ENCODE peak calls at places on chromosomes 6 and 20, in eight cellular contexts. One of them, this sample, is unnamed.

GRCh38 chr6:73696990-73697651 is 1.1 kb downstream of the CD109 start:
- DNase-seq in ovary: no peak
- DNase-seq in OCI-LY7: no peak
- DNase-seq in brain microvascular endothelial cell: no peak
- DNase-seq in endodermal cell: peak; percentile 68
- DNase-seq in uterus: no peak
- DNase-seq in right lobe of liver: no peak
- DNase-seq in dorsolateral prefrontal cortex: no peak
- DNase-seq in this sample: no peak

GRCh38 chr20:14991023-14991422 is 653.6 kb upstream of the FLRT3 start:
- DNase-seq in ovary: no peak
- DNase-seq in OCI-LY7: no peak
- DNase-seq in brain microvascular endothelial cell: peak; percentile 7
- DNase-seq in endodermal cell: no peak
- DNase-seq in uterus: no peak
- DNase-seq in right lobe of liver: no peak
- DNase-seq in dorsolateral prefrontal cortex: no peak
- DNase-seq in this sample: no peak

GRCh38 chr20:52103911-52104545 is 87.6 kb downstream of the ZFP64 start:
- DNase-seq in ovary: no peak
- DNase-seq in OCI-LY7: no peak
- DNase-seq in brain microvascular endothelial cell: peak; percentile 9
- DNase-seq in endodermal cell: peak; percentile 86
- DNase-seq in uterus: no peak
- DNase-seq in right lobe of liver: no peak
- DNase-seq in dorsolateral prefrontal cortex: no peak
- DNase-seq in this sample: no peak

GRCh38 chr6:43491750-43492661 is 14.6 kb downstream of the TJAP1 start:
- DNase-seq in ovary: peak; percentile 79
- DNase-seq in OCI-LY7: no peak
- DNase-seq in brain microvascular endothelial cell: peak; percentile 59
- DNase-seq in endodermal cell: no peak
- DNase-seq in uterus: peak; percentile 72
- DNase-seq in right lobe of liver: peak; percentile 73
- DNase-seq in dorsolateral prefrontal cortex: peak; percentile 97
- DNase-seq in this sample: no peak

GRCh38 chr6:156840136-156840535 is 63.0 kb downstream of the ARID1B start:
- DNase-seq in ovary: no peak
- DNase-seq in OCI-LY7: no peak
- DNase-seq in brain microvascular endothelial cell: no peak
- DNase-seq in endodermal cell: no peak
- DNase-seq in uterus: no peak
- DNase-seq in right lobe of liver: no peak
- DNase-seq in dorsolateral prefrontal cortex: no peak
- DNase-seq in this sample: no peak

GRCh38 chr6:7201732-7202541 is 94.2 kb downstream of the RREB1 start:
- DNase-seq in ovary: no peak
- DNase-seq in OCI-LY7: peak; percentile 44
- DNase-seq in brain microvascular endothelial cell: no peak
- DNase-seq in endodermal cell: no peak
- DNase-seq in uterus: no peak
- DNase-seq in right lobe of liver: peak; percentile 63
- DNase-seq in dorsolateral prefrontal cortex: peak; percentile 58
- DNase-seq in this sample: no peak

GRCh38 chr6:122753688-122754056 is 25.8 kb upstream of the FABP7 start:
- DNase-seq in ovary: no peak
- DNase-seq in OCI-LY7: no peak
- DNase-seq in brain microvascular endothelial cell: no peak
- DNase-seq in endodermal cell: no peak
- DNase-seq in uterus: no peak
- DNase-seq in right lobe of liver: no peak
- DNase-seq in dorsolateral prefrontal cortex: no peak
- DNase-seq in this sample: no peak

GRCh38 chr6:158086706-158087518 is 81.2 kb downstream of the SERAC1 start:
- DNase-seq in ovary: peak; percentile 79
- DNase-seq in OCI-LY7: no peak
- DNase-seq in brain microvascular endothelial cell: peak; percentile 62
- DNase-seq in endodermal cell: no peak
- DNase-seq in uterus: no peak
- DNase-seq in right lobe of liver: no peak
- DNase-seq in dorsolateral prefrontal cortex: no peak
- DNase-seq in this sample: no peak

GRCh38 chr20:1391640-1392442 is 1.0 kb downstream of the FKBP1A start:
- DNase-seq in ovary: no peak
- DNase-seq in OCI-LY7: peak; percentile 43
- DNase-seq in brain microvascular endothelial cell: no peak
- DNase-seq in endodermal cell: peak; percentile 73
- DNase-seq in uterus: no peak
- DNase-seq in right lobe of liver: no peak
- DNase-seq in dorsolateral prefrontal cortex: no peak
- DNase-seq in this sample: no peak

DNA sequence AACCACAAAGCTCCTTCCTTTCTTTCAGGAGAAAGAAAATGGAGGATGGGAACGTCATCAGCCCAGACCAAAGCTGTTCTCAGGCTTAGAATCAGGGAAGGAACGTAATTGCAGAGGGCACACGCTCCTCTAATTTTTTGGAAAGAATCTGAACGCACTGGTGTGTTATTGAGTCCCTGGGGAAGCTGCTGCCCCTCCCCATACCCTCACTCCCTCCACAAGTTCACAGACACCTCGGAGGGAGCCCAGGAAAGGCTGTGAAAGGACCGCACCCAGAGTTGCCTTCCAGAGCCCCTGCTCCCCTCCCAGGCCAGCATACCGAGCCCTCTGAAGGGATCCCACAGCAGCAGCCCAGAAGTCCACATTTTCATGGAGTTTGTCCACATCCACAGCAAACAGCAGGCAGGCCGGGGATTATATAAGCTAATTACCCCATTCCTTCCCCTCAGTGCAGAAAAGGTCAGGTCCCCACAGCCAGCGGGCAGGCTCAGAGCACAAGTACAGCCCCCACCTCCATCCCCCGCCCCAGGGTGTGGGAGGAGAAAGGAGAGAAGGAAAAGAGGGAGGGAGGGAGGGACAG is 53.7 kb downstream of the ANKRD60 start:
- DNase-seq in ovary: peak; percentile 74
- DNase-seq in OCI-LY7: no peak
- DNase-seq in brain microvascular endothelial cell: no peak
- DNase-seq in endodermal cell: no peak
- DNase-seq in uterus: peak; percentile 80
- DNase-seq in right lobe of liver: no peak
- DNase-seq in dorsolateral prefrontal cortex: no peak
- DNase-seq in this sample: no peak
- H3K27ac ChIP-seq in ovary: peak overlapping the region; percentile 65
- H3K27ac ChIP-seq in OCI-LY7: no peak overlapping the region
- H3K27ac ChIP-seq in brain microvascular endothelial cell: no peak overlapping the region
- H3K27ac ChIP-seq in endodermal cell: peak overlapping the region; percentile 32
- H3K27ac ChIP-seq in uterus: peak overlapping the region; percentile 90
- H3K27ac ChIP-seq in right lobe of liver: no peak overlapping the region
- H3K27ac ChIP-seq in dorsolateral prefrontal cortex: no peak overlapping the region
- H3K27ac ChIP-seq in this sample: peak overlapping the region; percentile 84

GRCh38 chr20:11790047-11790446 is 127.6 kb upstream of the BTBD3 start:
- DNase-seq in ovary: no peak
- DNase-seq in OCI-LY7: no peak
- DNase-seq in brain microvascular endothelial cell: no peak
- DNase-seq in endodermal cell: no peak
- DNase-seq in uterus: no peak
- DNase-seq in right lobe of liver: no peak
- DNase-seq in dorsolateral prefrontal cortex: no peak
- DNase-seq in this sample: no peak
- H3K27ac ChIP-seq in ovary: no peak overlapping the region
- H3K27ac ChIP-seq in OCI-LY7: no peak overlapping the region
- H3K27ac ChIP-seq in brain microvascular endothelial cell: no peak overlapping the region
- H3K27ac ChIP-seq in endodermal cell: no peak overlapping the region
- H3K27ac ChIP-seq in uterus: no peak overlapping the region
- H3K27ac ChIP-seq in right lobe of liver: no peak overlapping the region
- H3K27ac ChIP-seq in dorsolateral prefrontal cortex: no peak overlapping the region
- H3K27ac ChIP-seq in this sample: no peak overlapping the region

GRCh38 chr6:138963119-138963518 is 24.9 kb downstream of the REPS1 start:
- DNase-seq in ovary: no peak
- DNase-seq in OCI-LY7: no peak
- DNase-seq in brain microvascular endothelial cell: no peak
- DNase-seq in endodermal cell: no peak
- DNase-seq in uterus: no peak
- DNase-seq in right lobe of liver: no peak
- DNase-seq in dorsolateral prefrontal cortex: no peak
- DNase-seq in this sample: no peak
- H3K27ac ChIP-seq in ovary: no peak overlapping the region
- H3K27ac ChIP-seq in OCI-LY7: no peak overlapping the region
- H3K27ac ChIP-seq in brain microvascular endothelial cell: peak overlapping the region; percentile 59
- H3K27ac ChIP-seq in endodermal cell: no peak overlapping the region
- H3K27ac ChIP-seq in uterus: no peak overlapping the region
- H3K27ac ChIP-seq in right lobe of liver: no peak overlapping the region
- H3K27ac ChIP-seq in dorsolateral prefrontal cortex: no peak overlapping the region
- H3K27ac ChIP-seq in this sample: no peak overlapping the region

DNA sequence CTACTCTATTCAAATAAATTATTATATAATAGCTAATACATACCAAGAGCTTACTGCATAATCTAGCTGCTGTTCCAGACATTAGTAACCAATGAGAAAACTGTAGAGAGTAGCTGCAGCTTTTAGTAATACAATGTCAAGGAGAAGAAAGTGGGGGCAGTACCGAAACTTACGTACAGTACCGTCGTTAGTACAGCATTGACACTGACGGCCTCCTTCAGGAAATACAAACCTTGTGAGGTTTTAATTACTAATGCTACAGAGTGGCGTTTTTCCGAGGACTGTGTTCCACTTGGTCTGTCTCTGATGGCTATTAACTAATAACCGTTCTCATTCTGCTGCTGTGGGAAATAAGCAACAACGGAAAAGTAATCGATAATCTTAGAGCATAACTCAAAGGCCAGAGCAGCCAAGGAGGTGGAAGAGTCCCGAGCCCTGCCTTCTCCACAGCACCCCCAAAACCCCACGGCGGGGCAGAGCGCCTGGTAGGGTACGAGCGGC is 344 bp upstream of the PM20D2 start:
- DNase-seq in ovary: no peak
- DNase-seq in OCI-LY7: peak; percentile 74
- DNase-seq in brain microvascular endothelial cell: no peak
- DNase-seq in endodermal cell: no peak
- DNase-seq in uterus: no peak
- DNase-seq in right lobe of liver: no peak
- DNase-seq in dorsolateral prefrontal cortex: no peak
- DNase-seq in this sample: no peak
- H3K27ac ChIP-seq in ovary: peak overlapping the region; percentile 82
- H3K27ac ChIP-seq in OCI-LY7: peak overlapping the region; percentile 76
- H3K27ac ChIP-seq in brain microvascular endothelial cell: no peak overlapping the region
- H3K27ac ChIP-seq in endodermal cell: no peak overlapping the region
- H3K27ac ChIP-seq in uterus: peak overlapping the region; percentile 89
- H3K27ac ChIP-seq in right lobe of liver: peak overlapping the region; percentile 72
- H3K27ac ChIP-seq in dorsolateral prefrontal cortex: peak overlapping the region; percentile 79
- H3K27ac ChIP-seq in this sample: peak overlapping the region; percentile 86

DNA sequence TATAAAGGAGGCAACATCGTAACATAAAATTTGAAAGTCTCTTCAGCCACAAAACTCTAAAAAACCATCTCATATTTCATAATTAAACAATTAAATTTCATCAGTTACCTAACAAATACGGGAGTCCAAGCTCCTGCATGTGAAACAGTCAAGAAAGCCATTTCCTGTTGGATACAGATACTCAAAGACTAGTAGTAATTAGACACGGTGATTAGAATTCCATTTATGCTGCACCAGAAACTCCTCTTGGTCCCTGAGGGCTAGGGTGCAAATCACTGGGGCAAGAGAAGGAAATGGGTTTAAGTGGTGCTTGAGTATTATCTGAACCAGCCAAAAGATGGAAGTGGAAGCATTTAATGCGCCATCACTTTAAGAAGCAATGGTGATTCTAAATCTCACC is 27.4 kb downstream of the TRAM2 start:
- DNase-seq in ovary: no peak
- DNase-seq in OCI-LY7: no peak
- DNase-seq in brain microvascular endothelial cell: no peak
- DNase-seq in endodermal cell: no peak
- DNase-seq in uterus: no peak
- DNase-seq in right lobe of liver: no peak
- DNase-seq in dorsolateral prefrontal cortex: no peak
- DNase-seq in this sample: no peak
- H3K27ac ChIP-seq in ovary: no peak overlapping the region
- H3K27ac ChIP-seq in OCI-LY7: no peak overlapping the region
- H3K27ac ChIP-seq in brain microvascular endothelial cell: peak overlapping the region; percentile 80
- H3K27ac ChIP-seq in endodermal cell: no peak overlapping the region
- H3K27ac ChIP-seq in uterus: no peak overlapping the region
- H3K27ac ChIP-seq in right lobe of liver: no peak overlapping the region
- H3K27ac ChIP-seq in dorsolateral prefrontal cortex: no peak overlapping the region
- H3K27ac ChIP-seq in this sample: no peak overlapping the region